ENCODE peak calls at places on chromosomes 5 and 9, in six cellular contexts. T is A549; Z is B cell; C is GM20000; R is CD4-positive, alpha-beta T cell; U is right atrium auricular region. I is an unnamed sample.

GRCh38 chr9:16154570-16155078 is 601.8 kb downstream of the CCDC171 start:
- DNase-seq in T (no peak), Z (no peak), C (no peak), R (no peak), U (no peak), I (no peak)

GRCh38 chr5:36569456-36569855 is 37.0 kb upstream of the SLC1A3 start:
- DNase-seq in T (no peak), Z (no peak), C (no peak), R (no peak), U (no peak), I (no peak)

GRCh38 chr5:109364977-109365376 is 44.8 kb downstream of the PJA2 start:
- DNase-seq in T (no peak), Z (no peak), C (no peak), R (no peak), U (no peak), I (no peak)

GRCh38 chr5:77367733-77368132 is 124.4 kb downstream of the WDR41 start:
- DNase-seq in T (no peak), Z (no peak), C (no peak), R (no peak), U (no peak), I (no peak)

GRCh38 chr5:167785896-167786295 is 505.5 kb upstream of the WWC1 start:
- DNase-seq in T (no peak), Z (no peak), C (no peak), R (no peak), U (no peak), I (no peak)

GRCh38 chr9:136089697-136090045 is 5.4 kb downstream of the NACC2 start:
- DNase-seq in T (no peak), Z (no peak), C (peak), R (no peak), U (no peak), I (no peak)

GRCh38 chr5:177540438-177540837 is 13.9 kb downstream of the FAM193B start:
- DNase-seq in T (no peak), Z (no peak), C (no peak), R (no peak), U (no peak), I (no peak)

GRCh38 chr9:99039388-99040182 is 65.3 kb upstream of the TGFBR1 start:
- DNase-seq in T (no peak), Z (peak), C (no peak), R (no peak), U (no peak), I (no peak)

GRCh38 chr9:131817627-131818026 is 77.8 kb upstream of the RAPGEF1 start:
- DNase-seq in T (peak), Z (no peak), C (no peak), R (no peak), U (no peak), I (no peak)

GRCh38 chr9:124695280-124695890 is 75.7 kb downstream of the NR6A1 start:
- DNase-seq in T (no peak), Z (no peak), C (no peak), R (no peak), U (no peak), I (no peak)

GRCh38 chr5:64811050-64811640 is 42.4 kb downstream of the CWC27 start:
- DNase-seq in T (peak), Z (peak), C (peak), R (no peak), U (no peak), I (no peak)

GRCh38 chr9:130639119-130639485 is 25.3 kb upstream of the PRDM12 start:
- DNase-seq in T (no peak), Z (no peak), C (no peak), R (no peak), U (no peak), I (no peak)

GRCh38 chr5:88643315-88643714 is 239.7 kb downstream of the MEF2C start:
- DNase-seq in T (no peak), Z (no peak), C (no peak), R (no peak), U (no peak), I (no peak)

GRCh38 chr5:131466171-131466766 is 168.8 kb downstream of the RAPGEF6 start:
- DNase-seq in T (no peak), Z (no peak), C (no peak), R (no peak), U (no peak), I (no peak)

GRCh38 chr5:140345919-140346347 is 470 bp downstream of the HBEGF start:
- DNase-seq in T (peak), Z (no peak), C (no peak), R (no peak), U (peak), I (peak)

DNA sequence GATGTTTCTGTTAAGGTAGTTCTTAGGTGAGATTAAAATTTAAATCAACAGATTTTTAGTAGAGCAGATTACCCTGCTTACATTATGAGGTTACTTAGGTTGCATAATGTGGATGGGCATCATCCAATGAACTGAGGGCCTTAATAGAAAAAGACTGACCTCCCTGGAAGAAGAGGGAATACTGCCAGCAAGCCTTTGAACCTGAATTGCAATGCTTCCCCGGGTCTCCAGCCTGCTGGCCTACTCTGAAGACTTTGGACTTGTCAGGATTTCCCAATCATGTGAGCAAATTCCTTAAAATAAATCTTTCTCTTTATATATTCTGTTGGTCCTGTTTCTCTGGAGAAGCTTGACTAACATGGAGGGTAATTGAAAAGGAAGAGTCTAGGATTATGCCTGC is 542.1 kb upstream of the ARRDC3 start:
- DNase-seq in T (no peak), Z (no peak), C (no peak), R (no peak), U (no peak), I (no peak)
- TF ChIP-seq CTCF in T (no peak), Z (no peak), C (no peak), R (no peak), U (no peak), I (no peak)

DNA sequence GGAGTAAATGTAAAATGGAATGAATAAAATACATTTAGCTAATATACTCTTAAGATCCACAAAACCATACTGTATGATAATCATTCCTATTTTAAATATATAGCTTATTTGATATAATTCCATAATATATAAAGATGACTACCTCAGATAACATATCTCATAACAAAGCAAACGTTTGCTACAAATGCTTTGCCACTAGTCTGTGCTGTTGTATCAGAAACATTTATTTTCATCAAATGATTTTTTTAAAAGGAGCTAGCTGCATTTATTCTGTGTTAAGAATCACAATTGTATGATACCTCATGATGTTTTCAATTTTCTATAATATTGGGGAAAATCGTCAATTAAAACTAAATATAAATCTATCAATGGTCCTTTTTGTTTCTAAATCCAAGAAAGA is 567.2 kb downstream of the PTPRD start:
- DNase-seq in T (no peak), Z (no peak), C (no peak), R (no peak), U (no peak), I (no peak)
- TF ChIP-seq CTCF in T (peak), Z (no peak), C (peak), R (no peak), U (peak), I (peak)

GRCh38 chr9:120928720-120929389 is 2.3 kb upstream of the TRAF1 start:
- DNase-seq in T (peak), Z (peak), C (peak), R (peak), U (peak), I (no peak)
- TF ChIP-seq CTCF in T (no peak), Z (peak), C (no peak), R (no peak), U (peak), I (peak)

GRCh38 chr9:34139477-34140146 is 13.1 kb upstream of the DCAF12 start:
- DNase-seq in T (peak), Z (no peak), C (peak), R (no peak), U (peak), I (no peak)
- TF ChIP-seq CTCF in T (peak), Z (no peak), C (no peak), R (no peak), U (peak), I (peak)

GRCh38 chr5:37724395-37725125 is 115.3 kb downstream of the GDNF start:
- DNase-seq in T (no peak), Z (no peak), C (no peak), R (no peak), U (no peak), I (no peak)
- TF ChIP-seq CTCF in T (no peak), Z (no peak), C (no peak), R (no peak), U (no peak), I (no peak)

DNA sequence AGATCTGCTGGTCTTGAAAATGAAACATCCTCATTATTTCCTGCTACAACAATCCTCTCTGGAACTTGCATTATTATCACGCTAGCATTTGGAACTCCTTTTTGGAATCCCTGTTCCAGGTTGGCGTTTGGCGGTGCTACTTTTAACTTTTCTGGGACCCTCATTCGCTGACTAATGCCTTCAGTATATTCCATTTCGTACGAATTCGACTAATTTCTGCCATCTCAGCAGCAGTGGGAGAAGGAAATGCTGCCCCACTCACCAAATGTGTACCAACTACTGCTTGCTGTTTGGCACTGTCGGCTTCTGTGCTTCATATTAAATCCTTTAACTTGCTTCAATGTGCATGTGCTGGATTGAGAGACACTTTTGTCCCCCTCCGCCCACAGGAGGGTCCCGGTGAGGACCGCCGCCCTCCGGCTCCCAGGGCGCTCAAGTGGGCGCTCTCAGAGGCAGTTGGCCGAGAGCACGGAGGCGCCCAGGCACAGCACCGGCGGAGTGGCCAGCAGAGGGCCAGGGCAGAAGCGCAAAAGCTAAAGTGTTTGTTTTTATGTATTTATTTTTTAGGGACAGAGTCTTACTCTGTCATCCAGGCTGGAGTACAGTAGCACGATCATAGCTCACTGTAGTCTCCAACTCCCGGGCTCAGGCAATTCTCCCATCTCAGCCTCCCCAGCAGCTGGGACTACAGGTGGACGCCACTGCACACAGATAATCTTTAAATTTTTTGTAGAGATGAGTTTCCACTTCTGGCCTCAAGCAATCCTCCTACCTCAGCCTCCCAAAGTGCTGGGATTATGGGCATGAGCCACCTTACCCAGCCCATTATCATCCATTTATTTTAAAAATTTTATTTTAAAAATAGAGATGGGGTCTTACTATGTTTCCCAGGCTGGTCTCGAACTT is 11.9 kb downstream of the PDE6A start:
- DNase-seq in T (peak), Z (no peak), C (no peak), R (no peak), U (no peak), I (no peak)
- TF ChIP-seq CTCF in T (peak), Z (no peak), C (no peak), R (no peak), U (peak), I (no peak)

DNA sequence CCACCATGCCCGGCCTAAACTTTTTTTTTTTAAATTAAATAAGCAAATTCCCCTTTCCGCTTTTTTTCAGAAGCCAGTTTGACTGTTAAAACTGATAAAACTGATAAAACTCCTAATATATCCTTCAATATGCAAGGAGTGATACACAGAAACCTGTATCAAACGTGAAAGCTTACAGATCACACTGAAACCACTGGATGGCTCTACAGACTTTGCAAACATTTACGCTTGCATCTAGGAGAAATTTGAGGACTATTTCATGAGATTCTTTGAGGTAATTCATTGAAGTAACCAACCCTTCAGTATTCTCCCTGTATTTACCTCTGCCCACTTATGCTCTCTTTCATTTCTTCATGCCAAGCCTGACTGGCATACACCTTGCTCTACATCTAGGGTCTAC is 40.6 kb upstream of the CHD1 start:
- DNase-seq in T (no peak), Z (no peak), C (no peak), R (no peak), U (no peak), I (no peak)
- TF ChIP-seq CTCF in T (no peak), Z (no peak), C (no peak), R (no peak), U (no peak), I (no peak)

DNA sequence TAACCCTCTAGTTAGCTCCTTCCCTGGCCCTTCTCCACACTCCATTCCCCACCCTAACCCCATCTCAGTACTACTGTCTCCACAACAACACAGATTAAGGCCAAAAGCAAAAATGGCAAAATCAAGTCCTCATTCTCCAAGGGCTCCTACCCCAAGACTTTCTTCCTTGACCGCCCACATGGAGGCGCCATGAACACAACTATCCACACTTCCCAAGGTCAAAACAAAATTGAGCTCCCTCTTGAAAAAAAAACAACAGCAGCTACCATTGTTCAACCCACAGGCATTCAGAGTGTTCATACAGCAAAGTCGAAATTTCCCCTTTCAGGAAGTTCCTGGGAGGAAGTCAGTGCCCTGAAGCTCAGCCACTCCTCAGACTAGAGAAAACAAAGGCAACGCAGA is 54.4 kb downstream of the GNAQ start:
- DNase-seq in T (peak), Z (peak), C (peak), R (peak), U (peak), I (no peak)
- TF ChIP-seq CTCF in T (peak), Z (no peak), C (no peak), R (peak), U (peak), I (peak)

GRCh38 chr9:133679056-133679455 is 42.9 kb downstream of the DBH start:
- DNase-seq in T (no peak), Z (no peak), C (no peak), R (no peak), U (no peak), I (no peak)

GRCh38 chr9:133680976-133681657 is 45.0 kb downstream of the DBH start:
- DNase-seq in T (no peak), Z (no peak), C (no peak), R (no peak), U (no peak), I (no peak)

GRCh38 chr9:133677126-133678010 is 41.2 kb downstream of the DBH start:
- DNase-seq in T (no peak), Z (no peak), C (no peak), R (peak), U (no peak), I (no peak)

GRCh38 chr9:133680250-133680975 is 44.2 kb downstream of the DBH start:
- DNase-seq in T (no peak), Z (no peak), C (no peak), R (no peak), U (no peak), I (no peak)

DNA sequence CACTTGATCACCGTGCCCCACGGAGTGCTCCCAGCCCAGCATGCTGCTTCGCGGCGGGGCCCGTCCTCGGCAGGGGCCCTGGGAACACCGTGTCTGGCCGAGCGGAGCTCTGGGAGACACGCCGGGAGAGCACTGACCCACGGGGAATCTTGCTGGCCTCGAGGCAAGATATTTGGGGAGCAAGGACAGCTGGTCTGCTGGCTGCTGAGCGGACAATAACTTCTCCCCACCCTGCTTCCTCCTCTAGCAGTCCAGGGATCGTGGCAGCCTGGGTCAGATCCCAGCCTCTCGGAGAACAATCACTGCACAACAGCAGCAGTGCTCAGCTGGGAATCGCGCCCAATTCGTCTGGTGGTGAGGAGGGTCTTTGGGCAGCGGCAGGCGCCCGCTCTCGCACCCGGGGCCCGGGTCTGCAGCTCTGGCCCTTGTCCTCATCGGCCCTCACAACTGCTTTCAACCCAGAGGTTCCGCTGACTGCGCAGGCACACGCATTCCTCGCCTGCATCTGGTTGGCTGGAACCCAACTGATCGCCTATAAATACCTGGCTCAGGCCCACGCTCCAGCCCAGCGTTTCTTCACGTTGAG is 43.4 kb downstream of the DBH start:
- DNase-seq in T (no peak), Z (no peak), C (no peak), R (no peak), U (no peak), I (no peak)
- TF ChIP-seq CTCF in T (no peak), Z (no peak), C (no peak), R (no peak), U (no peak), I (no peak)